ENCODE peak calls at places on chromosomes 3 and 15, in six cellular contexts. I is PC-9, U is BJ, S is nephron progenitor cell, A is endodermal cell, V is mammary epithelial cell. J is an unnamed sample.

GRCh38 chr3:65004316-65004715 is 316.5 kb upstream of the ADAMTS9 start:
- DNase-seq in I (no peak), U (peak; percentile 25), S (no peak), A (no peak), V (no peak), J (no peak)

GRCh38 chr15:73632670-73633058 is 525 bp downstream of the NPTN start:
- DNase-seq in I (no peak), U (no peak), S (no peak), A (no peak), V (no peak), J (no peak)

GRCh38 chr3:104360038-104360437 is 1006.7 kb upstream of the ALCAM start:
- DNase-seq in I (no peak), U (no peak), S (no peak), A (no peak), V (no peak), J (no peak)

GRCh38 chr15:31280037-31280830 is 46.4 kb upstream of the KLF13 start:
- DNase-seq in I (no peak), U (no peak), S (no peak), A (peak; percentile 35), V (peak; percentile 31), J (peak; percentile 29)

GRCh38 chr15:84889313-84889990 is 5.0 kb downstream of the SLC28A1 start:
- DNase-seq in I (no peak), U (no peak), S (no peak), A (no peak), V (no peak), J (no peak)

GRCh38 chr15:95826831-95827230 is 503.7 kb upstream of the NR2F2 start:
- DNase-seq in I (no peak), U (no peak), S (no peak), A (peak; percentile 60), V (peak; percentile 26), J (peak; percentile 44)

GRCh38 chr3:179739816-179740594 is 87.2 kb downstream of the USP13 start:
- DNase-seq in I (no peak), U (no peak), S (no peak), A (no peak), V (no peak), J (no peak)

GRCh38 chr3:14144423-14145075 is 19.7 kb downstream of the TMEM43 start:
- DNase-seq in I (peak; percentile 74), U (peak; percentile 99), S (no peak), A (peak; percentile 86), V (peak; percentile 94), J (peak; percentile 96)

GRCh38 chr15:40094156-40094555 is 14.5 kb downstream of the BMF start:
- DNase-seq in I (no peak), U (no peak), S (no peak), A (no peak), V (no peak), J (no peak)

GRCh38 chr3:15815696-15816095 is 17.9 kb upstream of the ANKRD28 start:
- DNase-seq in I (no peak), U (no peak), S (no peak), A (no peak), V (peak; percentile 41), J (peak; percentile 72)

GRCh38 chr3:112293368-112294321 is at the start of gene SLC9C1:
- DNase-seq in I (peak; percentile 36), U (peak; percentile 15), S (peak; percentile 28), A (peak; percentile 77), V (peak; percentile 81), J (peak; percentile 75)

GRCh38 chr3:37114251-37115145 is 59.9 kb downstream of the LRRFIP2 start:
- DNase-seq in I (no peak), U (peak; percentile 86), S (no peak), A (no peak), V (peak; percentile 76), J (peak; percentile 53)

GRCh38 chr15:90059208-90059985 is 42.9 kb downstream of the IDH2 start:
- DNase-seq in I (no peak), U (no peak), S (no peak), A (peak; percentile 90), V (no peak), J (peak; percentile 50)

GRCh38 chr3:111895079-111895478 is 36.0 kb downstream of the PHLDB2 start:
- DNase-seq in I (no peak), U (no peak), S (no peak), A (no peak), V (no peak), J (no peak)

GRCh38 chr15:68344600-68344999 is 67.1 kb downstream of the FEM1B start:
- DNase-seq in I (peak; percentile 32), U (no peak), S (no peak), A (no peak), V (peak; percentile 69), J (peak; percentile 49)

GRCh38 chr15:31461375-31461774 is 134.7 kb downstream of the KLF13 start:
- DNase-seq in I (no peak), U (no peak), S (no peak), A (peak; percentile 18), V (no peak), J (peak; percentile 27)

GRCh38 chr3:58271901-58272501 is 34.0 kb upstream of the RPP14 start:
- DNase-seq in I (peak; percentile 12), U (peak; percentile 74), S (no peak), A (no peak), V (peak; percentile 70), J (peak; percentile 67)

GRCh38 chr3:189593581-189593980 is 37.6 kb upstream of the TP63 start:
- DNase-seq in I (no peak), U (no peak), S (no peak), A (no peak), V (no peak), J (peak; percentile 18)

GRCh38 chr3:40068647-40069046 is 240.9 kb upstream of the EIF1B start:
- DNase-seq in I (no peak), U (no peak), S (no peak), A (no peak), V (no peak), J (peak; percentile 97)

GRCh38 chr3:31405515-31405914 is 127.2 kb upstream of the STT3B start:
- DNase-seq in I (no peak), U (no peak), S (no peak), A (no peak), V (no peak), J (no peak)

GRCh38 chr15:36914962-36915808 is 185.2 kb downstream of the MEIS2 start:
- DNase-seq in I (no peak), U (no peak), S (no peak), A (no peak), V (no peak), J (no peak)

GRCh38 chr15:78907577-78907976 is 34.9 kb downstream of the MORF4L1 start:
- DNase-seq in I (no peak), U (no peak), S (no peak), A (peak; percentile 89), V (no peak), J (no peak)
- TF ChIP-seq CTCF in I (peak; percentile 20), U (peak; percentile 27), S (peak; percentile 26), A (peak; percentile 66), V (peak; percentile 29), J (peak; percentile 26)

GRCh38 chr15:92631721-92632120 is 23.9 kb downstream of the FAM174B start:
- DNase-seq in I (no peak), U (no peak), S (no peak), A (peak; percentile 38), V (no peak), J (no peak)
- TF ChIP-seq CTCF in I (peak; percentile 26), U (no peak), S (no peak), A (peak; percentile 55), V (no peak), J (no peak)

GRCh38 chr3:55013145-55013544 is 85.3 kb upstream of the LRTM1 start:
- DNase-seq in I (no peak), U (no peak), S (no peak), A (no peak), V (peak; percentile 3), J (no peak)
- TF ChIP-seq CTCF in I (no peak), U (no peak), S (no peak), A (peak; percentile 41), V (no peak), J (no peak)

GRCh38 chr3:192827863-192828594 is 89.6 kb downstream of the MB21D2 start:
- DNase-seq in I (no peak), U (no peak), S (no peak), A (no peak), V (no peak), J (no peak)

GRCh38 chr3:192825191-192825590 is 92.5 kb downstream of the MB21D2 start:
- DNase-seq in I (no peak), U (no peak), S (no peak), A (no peak), V (no peak), J (no peak)

GRCh38 chr3:192827208-192827607 is 90.4 kb downstream of the MB21D2 start:
- DNase-seq in I (no peak), U (no peak), S (no peak), A (no peak), V (peak; percentile 63), J (no peak)

GRCh38 chr3:192824313-192824712 is 93.3 kb downstream of the MB21D2 start:
- DNase-seq in I (no peak), U (no peak), S (no peak), A (no peak), V (no peak), J (no peak)

GRCh38 chr3:192825657-192826200 is 91.9 kb downstream of the MB21D2 start:
- DNase-seq in I (no peak), U (no peak), S (no peak), A (no peak), V (peak; percentile 60), J (peak; percentile 82)
- TF ChIP-seq CTCF in I (peak; percentile 40), U (peak; percentile 21), S (no peak), A (peak; percentile 57), V (peak; percentile 27), J (peak; percentile 19)

GRCh38 chr3:74630602-74631001 is 16.1 kb upstream of the CNTN3 start:
- DNase-seq in I (no peak), U (no peak), S (no peak), A (no peak), V (peak; percentile 46), J (no peak)
- TF ChIP-seq CTCF in I (no peak), U (peak; percentile 47), S (no peak), A (peak; percentile 65), V (peak; percentile 57), J (peak; percentile 32)

GRCh38 chr15:44458429-44458828 is 31.0 kb downstream of the CTDSPL2 start:
- DNase-seq in I (no peak), U (no peak), S (no peak), A (no peak), V (no peak), J (no peak)
- TF ChIP-seq CTCF in I (no peak), U (no peak), S (no peak), A (no peak), V (no peak), J (no peak)

DNA sequence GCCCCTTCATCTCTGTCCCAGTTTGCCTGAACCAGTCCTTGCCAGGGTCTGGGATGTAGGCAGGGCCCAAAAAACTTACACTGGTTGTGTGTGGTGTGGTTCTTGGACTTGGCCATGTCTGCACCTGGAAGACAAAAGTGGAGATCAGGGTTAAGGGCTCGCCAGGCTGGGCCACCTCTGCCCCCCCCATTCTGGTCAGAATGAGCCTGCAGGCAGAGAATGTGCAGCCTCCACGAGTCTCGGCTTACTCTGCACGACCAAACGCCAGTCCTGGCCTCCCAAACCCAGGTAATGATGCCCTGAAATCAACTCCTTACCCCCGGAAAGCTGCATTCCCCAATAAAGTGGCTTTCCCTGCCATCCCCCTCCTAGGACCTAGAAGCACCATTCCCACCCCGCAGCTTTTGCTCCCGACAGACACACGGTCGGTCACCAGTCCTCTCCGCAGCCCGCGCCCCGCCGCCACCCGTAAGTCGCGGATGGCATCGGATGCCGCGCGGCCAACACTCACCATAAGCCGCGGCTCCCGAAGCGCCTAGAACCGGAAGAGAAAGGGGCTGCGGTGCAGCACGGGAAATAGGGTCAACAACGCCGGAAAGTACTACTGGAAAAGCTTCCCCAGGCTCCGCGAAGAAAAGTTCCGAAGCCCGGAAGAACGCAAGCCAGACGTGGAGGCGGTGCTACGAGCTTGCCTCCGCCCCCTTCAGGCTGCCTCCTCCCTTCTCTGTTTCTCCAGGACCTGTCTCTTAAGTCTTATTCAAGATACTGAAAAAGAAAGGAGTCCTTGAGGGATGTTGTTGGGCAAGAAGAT is at the start of gene RPL29:
- DNase-seq in I (peak; percentile 90), U (peak; percentile 76), S (peak; percentile 84), A (peak; percentile 96), V (peak; percentile 90), J (peak; percentile 97)
- TF ChIP-seq CTCF in I (no peak), U (no peak), S (no peak), A (no peak), V (no peak), J (peak; percentile 24)

J was measured in epithelial cell of esophagus.